ENCODE peak calls at places on chromosomes 1 and 21, in ten cellular contexts. V is NCI-H446 treated with DMSO at 0.1 percent for 48 hours, Y is MCF 10A, Z is sciatic nerve, J is SJSA1, U is MV-4-11, Q is ovary, N is NCI-H510A treated with DMSO at 0.1 percent for 48 hours, K is iris pigment epithelial cell, H is fibroblast of gingiva. C is an unnamed sample.

GRCh38 chr1:7341145-7341900 is 429.8 kb upstream of the VAMP3 start:
- DNase-seq in V (no peak), Z (no peak), J (no peak), N (peak), K (peak), H (no peak), Q (no peak), U (no peak), Y (no peak), C (no peak)

GRCh38 chr21:41631564-41632461 is 123.9 kb upstream of the TMPRSS2 start:
- DNase-seq in N (peak), Q (no peak), H (no peak), K (peak), Z (peak), J (no peak), Y (peak), V (no peak), U (no peak), C (peak)

GRCh38 chr1:6648556-6648955 is 23.9 kb downstream of the THAP3 start:
- DNase-seq in Y (no peak), U (no peak), V (no peak), Q (no peak), N (no peak), K (no peak), J (no peak), Z (no peak), H (no peak), C (no peak)

GRCh38 chr1:18926315-18927081 is 24.1 kb upstream of the ALDH4A1 start:
- DNase-seq in K (peak), V (no peak), H (peak), J (peak), Q (no peak), U (peak), N (no peak), Y (peak), Z (no peak), C (peak)

GRCh38 chr1:98429851-98430496 is 231.5 kb upstream of the SNX7 start:
- DNase-seq in Y (no peak), H (no peak), K (no peak), Z (no peak), Q (no peak), U (no peak), V (peak), J (no peak), N (peak), C (no peak)

GRCh38 chr1:22710688-22711024 is at the start of gene EPHB2:
- DNase-seq in V (peak), U (no peak), N (no peak), Z (no peak), K (no peak), Q (peak), J (no peak), Y (peak), H (no peak), C (peak)

GRCh38 chr1:85495556-85495955 is 30.6 kb upstream of the DDAH1 start:
- DNase-seq in J (peak), U (no peak), N (no peak), Q (no peak), K (peak), Z (no peak), V (peak), Y (peak), H (no peak), C (peak)

GRCh38 chr1:183040600-183040999 is 17.4 kb downstream of the LAMC1 start:
- DNase-seq in Q (no peak), V (no peak), K (peak), Z (no peak), Y (no peak), U (no peak), J (peak), H (no peak), N (no peak), C (no peak)

GRCh38 chr1:9900142-9901043 is 9.7 kb downstream of the CTNNBIP1 start:
- DNase-seq in U (peak), J (no peak), K (no peak), Z (peak), Q (no peak), Y (no peak), V (no peak), N (peak), H (no peak), C (no peak)